ENCODE peak calls at places on chromosomes 11 and 22, in seven cellular contexts. F is H1, H is GM12878, C is HCT116, Z is SK-N-SH, G is K562, X is HepG2. B is an unnamed sample.

GRCh38 chr22:48438791-48439559 is 1388.7 kb downstream of the BRD1 start:
- DNase-seq in F (no peak), H (no peak), C (no peak), Z (no peak), G (no peak), X (no peak), B (no peak)

GRCh38 chr11:85541683-85542082 is 85.5 kb downstream of the DLG2 start:
- DNase-seq in F (no peak), H (no peak), C (no peak), Z (no peak), G (no peak), X (no peak), B (no peak)

GRCh38 chr11:19827399-19828135 is 114.9 kb downstream of the NAV2 start:
- DNase-seq in F (no peak), H (no peak), C (no peak), Z (no peak), G (no peak), X (no peak), B (peak)

GRCh38 chr11:35549787-35550186 is 24.4 kb upstream of the PAMR1 start:
- DNase-seq in F (no peak), H (no peak), C (no peak), Z (no peak), G (no peak), X (no peak), B (peak)

GRCh38 chr11:29669336-29669735 is 347.5 kb downstream of the KCNA4 start:
- DNase-seq in F (no peak), H (no peak), C (no peak), Z (no peak), G (no peak), X (no peak), B (no peak)

GRCh38 chr22:32473388-32473952 is 1.1 kb upstream of the FBXO7 start:
- DNase-seq in F (peak), H (peak), C (peak), Z (peak), G (peak), X (peak), B (peak)

GRCh38 chr22:31681625-31682345 is 19.8 kb upstream of the PISD start:
- DNase-seq in F (no peak), H (no peak), C (no peak), Z (no peak), G (no peak), X (no peak), B (no peak)

GRCh38 chr11:121367434-121367833 is 74.9 kb downstream of the SC5D start:
- DNase-seq in F (no peak), H (peak), C (no peak), Z (no peak), G (no peak), X (no peak), B (no peak)

GRCh38 chr11:123654566-123655081 is at the start of gene SCN3B:
- DNase-seq in F (peak), H (no peak), C (no peak), Z (peak), G (peak), X (peak), B (no peak)

GRCh38 chr11:128908391-128909246 is 17.5 kb downstream of the KCNJ5 start:
- DNase-seq in F (no peak), H (no peak), C (peak), Z (peak), G (no peak), X (no peak), B (no peak)
- TF ChIP-seq JUND in F (no peak), H (no peak), C (peak), Z (peak), G (no peak), X (no peak), B (no peak)

GRCh38 chr11:47400813-47401279 is 7.5 kb upstream of the SLC39A13 start:
- DNase-seq in F (no peak), H (peak), C (no peak), Z (peak), G (peak), X (no peak), B (no peak)
- TF ChIP-seq JUND in F (no peak), H (no peak), C (no peak), Z (no peak), G (no peak), X (no peak), B (no peak)

DNA sequence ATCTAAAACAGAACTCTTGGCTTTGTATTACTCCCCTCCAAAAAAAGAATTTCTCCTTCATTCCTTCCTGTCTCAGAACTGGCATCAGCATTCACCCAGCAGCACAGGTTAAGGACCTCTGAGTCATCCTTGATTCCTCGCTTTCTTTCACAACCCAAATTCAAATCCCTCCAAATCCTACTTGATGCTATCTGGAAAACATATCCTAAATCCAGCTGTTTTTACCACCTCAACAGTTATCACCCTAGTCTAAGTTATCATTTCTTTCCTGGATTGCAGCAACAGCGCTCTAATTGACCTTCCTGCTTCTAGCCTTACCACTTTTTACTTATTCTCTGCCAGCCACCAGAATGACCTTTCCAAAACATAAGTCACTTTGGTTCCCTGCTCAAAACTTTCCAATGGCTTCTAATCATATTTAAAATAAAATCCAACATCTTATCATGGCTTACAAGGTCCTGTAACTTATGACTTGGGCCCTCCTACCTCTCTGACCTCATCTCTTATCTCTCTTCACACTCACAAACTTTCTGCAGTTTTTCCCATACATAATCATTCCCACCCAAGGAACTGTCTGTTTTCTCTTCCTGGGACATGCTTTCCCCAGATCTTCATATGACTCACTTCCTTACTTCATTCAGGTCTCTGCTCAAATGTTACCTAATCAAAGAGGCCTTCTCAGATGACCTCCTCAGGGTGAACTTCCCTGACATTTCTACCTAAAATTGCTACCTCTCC is 119.5 kb downstream of the TTC28 start:
- DNase-seq in F (no peak), H (no peak), C (no peak), Z (no peak), G (peak), X (no peak), B (no peak)
- TF ChIP-seq JUND in F (no peak), H (no peak), C (no peak), Z (peak), G (peak), X (no peak), B (no peak)

GRCh38 chr11:5232150-5232549 is 2.1 kb downstream of the HBD start:
- DNase-seq in F (no peak), H (no peak), C (no peak), Z (no peak), G (no peak), X (no peak), B (no peak)
- TF ChIP-seq JUND in F (no peak), H (no peak), C (no peak), Z (no peak), G (no peak), X (no peak), B (no peak)

GRCh38 chr11:1397146-1397861 is 7.6 kb downstream of the BRSK2 start:
- DNase-seq in F (no peak), H (no peak), C (no peak), Z (no peak), G (no peak), X (no peak), B (no peak)
- TF ChIP-seq JUND in F (no peak), H (no peak), C (no peak), Z (no peak), G (no peak), X (no peak), B (no peak)

DNA sequence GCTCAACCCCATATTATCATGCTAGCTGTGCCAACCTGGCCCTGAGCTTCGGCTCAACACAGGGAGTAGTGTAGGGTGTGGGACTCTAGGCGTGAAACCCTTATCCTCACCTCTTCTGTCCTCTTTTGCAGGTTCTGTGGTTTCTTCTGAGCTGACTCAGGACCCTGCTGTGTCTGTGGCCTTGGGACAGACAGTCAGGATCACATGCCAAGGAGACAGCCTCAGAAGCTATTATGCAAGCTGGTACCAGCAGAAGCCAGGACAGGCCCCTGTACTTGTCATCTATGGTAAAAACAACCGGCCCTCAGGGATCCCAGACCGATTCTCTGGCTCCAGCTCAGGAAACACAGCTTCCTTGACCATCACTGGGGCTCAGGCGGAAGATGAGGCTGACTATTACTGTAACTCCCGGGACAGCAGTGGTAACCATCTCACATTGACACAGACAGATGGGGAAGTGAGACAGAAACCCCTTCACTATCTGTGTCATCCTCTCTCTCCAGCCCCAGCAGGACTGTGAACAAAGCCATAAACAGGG is 76.4 kb downstream of the GGTLC2 start:
- DNase-seq in F (no peak), H (peak), C (no peak), Z (no peak), G (peak), X (no peak), B (no peak)
- TF ChIP-seq JUND in F (no peak), H (no peak), C (no peak), Z (no peak), G (no peak), X (no peak), B (no peak)